ENCODE peak calls at places on chromosome X, in nine cellular contexts. U is psoas muscle; T is upper lobe of right lung; H is small intestine; Z is CD8-positive, alpha-beta T cell; Q is brain microvascular endothelial cell; M is tibial artery; F is mammary epithelial cell; V is stomach. O is an unnamed sample.

GRCh38 chrX:16832301-16832700 is 37.9 kb downstream of the RBBP7 start:
- DNase-seq in F (no peak), V (no peak), M (no peak), U (no peak), H (no peak), T (no peak), Q (no peak), Z (no peak), O (no peak)

GRCh38 chrX:34849371-34849770 is 93.2 kb upstream of the FAM47B start:
- DNase-seq in H (no peak), M (no peak), V (no peak), F (peak), Q (no peak), T (no peak), U (no peak), Z (no peak), O (peak)

GRCh38 chrX:132426695-132427281 is 62.0 kb downstream of the MBNL3 start:
- DNase-seq in H (no peak), U (no peak), M (no peak), F (peak), V (no peak), Q (no peak), T (no peak), Z (no peak), O (peak)

GRCh38 chrX:122572461-122572860 is 611.6 kb upstream of the GRIA3 start:
- DNase-seq in U (no peak), T (no peak), Q (no peak), F (peak), V (no peak), H (no peak), M (no peak), Z (no peak), O (no peak)

GRCh38 chrX:143664302-143664701 is 28.4 kb upstream of the SLITRK4 start:
- DNase-seq in Z (no peak), U (no peak), H (no peak), V (no peak), F (no peak), T (no peak), M (no peak), Q (peak), O (no peak)

GRCh38 chrX:107718156-107718621 is 57.4 kb downstream of the TSC22D3 start:
- DNase-seq in Q (peak), F (peak), M (peak), H (peak), T (no peak), Z (peak), V (peak), U (peak), O (peak)

GRCh38 chrX:53190363-53190960 is 34.5 kb downstream of the KDM5C start:
- DNase-seq in F (no peak), M (no peak), Q (no peak), T (no peak), U (no peak), H (no peak), V (no peak), Z (no peak), O (no peak)

GRCh38 chrX:41335590-41336331 is 1.8 kb downstream of the DDX3X start:
- DNase-seq in F (peak), T (no peak), H (no peak), V (no peak), Q (peak), U (no peak), M (no peak), Z (no peak), O (no peak)

GRCh38 chrX:155841232-155841631 is 39.9 kb upstream of the VAMP7 start:
- DNase-seq in M (no peak), H (no peak), V (no peak), F (no peak), T (no peak), U (no peak), Z (no peak), Q (no peak), O (no peak)

GRCh38 chrX:129932792-129933321 is 26.9 kb downstream of the UTP14A start:
- DNase-seq in H (peak), Q (no peak), F (no peak), M (peak), Z (no peak), T (peak), U (peak), V (no peak), O (no peak)

GRCh38 chrX:56987741-56988140 is 7.6 kb downstream of the SPIN3 start:
- DNase-seq in U (no peak), T (no peak), V (no peak), M (no peak), H (no peak), Z (no peak), F (no peak), Q (no peak), O (no peak)

GRCh38 chrX:121260568-121261240 is 213.3 kb downstream of the GLUD2 start:
- DNase-seq in U (no peak), Q (no peak), Z (no peak), F (no peak), M (no peak), V (no peak), T (no peak), H (no peak), O (no peak)

GRCh38 chrX:46209768-46210167 is 335.5 kb downstream of the ZNF674 start:
- DNase-seq in Z (no peak), H (no peak), Q (no peak), F (peak), V (no peak), U (no peak), M (no peak), T (no peak), O (no peak)

GRCh38 chrX:8346060-8346459 is 118.6 kb upstream of the VCX3B start:
- DNase-seq in Z (no peak), F (peak), H (no peak), V (no peak), M (no peak), Q (no peak), T (no peak), U (no peak), O (no peak)

GRCh38 chrX:43969504-43970501 is 3.4 kb downstream of the NDP start:
- DNase-seq in H (no peak), M (no peak), Q (peak), V (no peak), Z (no peak), F (no peak), U (no peak), T (no peak), O (no peak)

GRCh38 chrX:38102875-38103274 is 96.5 kb downstream of the SYTL5 start:
- DNase-seq in U (no peak), Z (no peak), V (no peak), M (no peak), F (peak), Q (no peak), T (no peak), H (no peak), O (no peak)

GRCh38 chrX:132022115-132022862 is 813 bp upstream of the STK26 start:
- DNase-seq in Z (no peak), T (no peak), F (peak), U (no peak), H (peak), M (no peak), Q (no peak), V (no peak), O (no peak)

GRCh38 chrX:134171661-134172587 is 65.1 kb upstream of the CCDC160 start:
- DNase-seq in Z (no peak), M (no peak), Q (no peak), U (peak), F (no peak), V (peak), T (peak), H (peak), O (no peak)

GRCh38 chrX:111098874-111099273 is 2.9 kb downstream of the PAK3 start:
- DNase-seq in T (peak), V (peak), Z (peak), M (peak), H (peak), Q (no peak), U (no peak), F (no peak), O (no peak)
- H3K27ac ChIP-seq in T (no peak), V (no peak), Z (no peak), M (peak), H (no peak), Q (no peak), U (no peak), F (no peak), O (no peak)

GRCh38 chrX:106171293-106171692 is 3.2 kb downstream of the PWWP3B start:
- DNase-seq in M (no peak), U (no peak), Z (no peak), Q (no peak), F (no peak), T (no peak), H (no peak), V (no peak), O (no peak)

GRCh38 chrX:106170318-106170717 is 2.2 kb downstream of the PWWP3B start:
- DNase-seq in Z (no peak), F (peak), M (no peak), Q (peak), H (peak), U (no peak), T (no peak), V (no peak), O (no peak)

DNA sequence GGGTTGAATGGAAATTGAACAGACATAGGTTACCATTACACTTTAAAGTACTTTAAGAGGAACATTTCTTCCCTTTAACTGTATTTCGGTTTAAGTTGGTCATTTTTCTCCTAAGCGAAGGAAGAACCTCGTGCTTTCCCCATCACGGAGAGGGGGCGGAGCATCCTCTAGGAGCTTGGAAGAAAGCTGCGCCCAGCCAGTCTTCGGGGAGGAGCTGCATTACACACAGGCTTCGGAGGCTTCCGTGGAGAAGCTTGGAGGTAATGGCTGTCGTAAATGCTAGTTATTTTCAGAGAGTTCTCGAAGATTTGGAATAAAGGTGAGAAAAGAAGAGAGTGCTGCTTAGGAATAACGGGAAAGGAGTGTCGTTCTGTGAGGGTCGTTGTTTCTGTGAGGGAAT is at the start of gene PWWP3B:
- DNase-seq in F (peak), H (peak), U (no peak), Q (peak), M (no peak), V (peak), Z (no peak), T (peak), O (no peak)
- H3K4me3 ChIP-seq in F (peak), H (no peak), U (no peak), Q (peak), M (no peak), V (peak), Z (no peak), T (peak), O (no peak)

DNA sequence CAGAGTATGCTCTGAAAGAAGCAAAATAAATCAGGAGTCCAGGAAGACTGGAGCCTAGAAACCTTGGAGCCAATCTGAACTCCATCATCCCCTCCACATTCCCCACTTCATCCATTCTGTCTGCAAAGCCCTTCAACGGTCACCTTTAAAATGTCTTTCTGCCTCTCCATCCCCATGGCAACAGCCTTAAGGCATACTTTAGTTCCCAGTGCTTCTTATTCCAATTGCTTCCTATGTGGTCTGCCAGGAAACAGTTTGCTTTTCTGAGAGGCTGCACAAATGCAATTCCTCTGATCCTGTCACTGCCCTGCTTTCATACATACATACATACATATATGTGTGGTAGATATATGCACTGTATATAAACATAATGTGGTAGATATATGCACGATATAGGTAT is 802 bp upstream of the MAGEH1 start:
- DNase-seq in Z (no peak), U (no peak), M (no peak), V (no peak), Q (no peak), F (no peak), T (no peak), H (no peak), O (no peak)
- H3K27ac ChIP-seq in Z (no peak), U (peak), M (peak), V (peak), Q (no peak), F (no peak), T (peak), H (no peak), O (no peak)

GRCh38 chrX:15206306-15206705 is 63.6 kb downstream of the ASB9 start:
- DNase-seq in Z (no peak), V (no peak), M (no peak), U (no peak), T (no peak), Q (no peak), H (peak), F (no peak), O (no peak)
- H3K4me3 ChIP-seq in Z (no peak), V (no peak), M (no peak), U (no peak), T (no peak), Q (no peak), H (no peak), F (no peak), O (no peak)

DNA sequence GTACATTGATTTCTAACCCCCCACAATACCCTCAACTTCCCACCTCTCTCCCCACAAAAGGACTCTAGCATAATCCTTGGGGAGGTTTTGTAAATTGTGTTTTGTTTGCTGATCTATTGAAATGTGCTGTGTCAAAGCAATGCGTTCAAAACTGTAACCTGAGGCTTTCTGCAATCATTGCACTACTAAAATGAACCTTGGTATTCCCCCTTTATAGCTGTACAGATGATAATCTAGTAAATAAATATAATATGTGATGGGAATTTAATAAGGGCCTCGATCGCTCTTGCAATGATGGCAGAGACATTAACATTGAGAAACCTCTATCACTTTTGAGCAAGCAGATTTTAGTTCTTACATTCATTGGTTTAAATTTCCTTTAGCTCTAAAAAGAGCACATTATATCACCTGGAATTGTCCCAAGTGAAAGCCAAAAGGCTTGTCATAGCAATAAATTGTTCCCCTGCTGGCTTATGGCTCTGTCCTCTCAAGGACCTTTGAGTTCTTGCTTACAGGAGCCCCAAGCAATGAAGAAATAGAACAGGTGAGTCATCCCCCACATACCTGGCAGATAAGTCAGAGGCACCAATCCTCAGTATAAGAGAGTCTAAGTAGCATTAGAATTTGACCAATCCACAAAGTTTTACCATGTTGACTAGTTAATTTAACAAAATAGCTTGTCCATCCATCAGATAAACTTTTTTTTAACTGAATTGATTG is 18.5 kb upstream of the ACE2 start:
- DNase-seq in M (no peak), F (peak), V (no peak), Z (no peak), T (no peak), U (no peak), Q (no peak), H (peak), O (no peak)
- H3K27ac ChIP-seq in M (no peak), F (peak), V (no peak), Z (no peak), T (no peak), U (peak), Q (no peak), H (peak), O (no peak)

GRCh38 chrX:39907964-39908616 is 189.7 kb downstream of the BCOR start:
- DNase-seq in V (peak), Q (peak), T (peak), U (peak), M (peak), H (no peak), F (peak), Z (no peak), O (peak)
- H3K4me3 ChIP-seq in V (no peak), Q (no peak), T (no peak), U (peak), M (no peak), H (no peak), F (no peak), Z (no peak), O (no peak)

GRCh38 chrX:51336584-51336983 is 4.0 kb downstream of the NUDT10 start:
- DNase-seq in F (peak), M (no peak), H (peak), U (no peak), Z (no peak), T (no peak), V (no peak), Q (peak), O (no peak)
- H3K27ac ChIP-seq in F (no peak), M (no peak), H (no peak), U (no peak), Z (no peak), T (no peak), V (no peak), Q (no peak), O (no peak)

GRCh38 chrX:153769158-153769864 is 5.3 kb downstream of the PLXNB3 start:
- DNase-seq in U (no peak), F (no peak), Z (no peak), T (no peak), H (no peak), Q (no peak), M (no peak), V (no peak), O (no peak)

GRCh38 chrX:153766871-153767673 is 3.0 kb downstream of the PLXNB3 start:
- DNase-seq in T (peak), V (no peak), H (no peak), M (no peak), U (peak), Q (no peak), F (no peak), Z (no peak), O (no peak)

GRCh38 chrX:153769865-153770605 is 6.0 kb downstream of the PLXNB3 start:
- DNase-seq in M (no peak), Z (no peak), T (peak), V (no peak), F (no peak), Q (no peak), H (no peak), U (no peak), O (no peak)

GRCh38 chrX:153767674-153768055 is 3.6 kb downstream of the PLXNB3 start:
- DNase-seq in Z (no peak), F (no peak), H (no peak), V (no peak), U (no peak), Q (no peak), M (no peak), T (no peak), O (no peak)

GRCh38 chrX:153768311-153769157 is 4.5 kb downstream of the PLXNB3 start:
- DNase-seq in U (peak), H (no peak), Z (no peak), T (peak), M (no peak), V (no peak), Q (no peak), F (no peak), O (no peak)
- H3K4me3 ChIP-seq in U (no peak), H (no peak), Z (no peak), T (no peak), M (no peak), V (no peak), Q (no peak), F (no peak), O (no peak)

GRCh38 chrX:72030431-72030830 is 101.3 kb downstream of the RTL5 start:
- DNase-seq in T (no peak), Z (no peak), F (no peak), H (peak), Q (no peak), U (no peak), V (no peak), M (no peak), O (no peak)

GRCh38 chrX:72029473-72030411 is 102.0 kb downstream of the RTL5 start:
- DNase-seq in H (peak), T (no peak), U (no peak), Z (no peak), F (peak), M (no peak), V (no peak), Q (peak), O (peak)

GRCh38 chrX:72027024-72027913 is 104.4 kb downstream of the RTL5 start:
- DNase-seq in M (no peak), T (no peak), H (no peak), V (no peak), Z (no peak), U (no peak), F (no peak), Q (no peak), O (no peak)

GRCh38 chrX:72027914-72028307 is 103.8 kb downstream of the RTL5 start:
- DNase-seq in T (no peak), Q (no peak), H (no peak), Z (no peak), F (no peak), U (no peak), M (no peak), V (no peak), O (no peak)

GRCh38 chrX:72028701-72029470 is 102.8 kb downstream of the RTL5 start:
- DNase-seq in U (no peak), H (peak), F (no peak), Z (no peak), V (no peak), Q (no peak), M (no peak), T (no peak), O (no peak)
- H3K27ac ChIP-seq in U (no peak), H (no peak), F (no peak), Z (no peak), V (peak), Q (peak), M (peak), T (no peak), O (peak)

GRCh38 chrX:126272795-126273497 is 106.9 kb upstream of the DCAF12L2 start:
- DNase-seq in T (no peak), M (no peak), H (no peak), Q (no peak), Z (no peak), V (no peak), F (no peak), U (no peak), O (no peak)
- H3K4me3 ChIP-seq in T (no peak), M (no peak), H (no peak), Q (no peak), Z (no peak), V (no peak), F (no peak), U (no peak), O (no peak)